ENCODE peak calls at places on chromosome 18, in eight cellular contexts. H is stimulated activated CD4-positive, alpha-beta T cell treated with anti-CD3 and anti-CD28 coated beads, Interleukin-12 subunit alpha, Interleukin-12 subunit beta, amount 100 ng/mL, for 4 hours; M is HepG2; C is IMR-90; Z is nephron progenitor cell; P is substantia nigra; N is activated T-helper 1 cell treated with anti-CD3 and anti-CD28 coated beads, Interleukin-2, amount 50 U/mL, for 16 hours; T is stimulated activated CD8-positive, alpha-beta memory T cell treated with anti-CD3 and anti-CD28 coated beads, Interleukin-15, amount 100 ng/mL, for 24 hours. I is an unnamed sample.
A peak's percentile ranks its signal among the peaks of the same experiment; 100 is the strongest.

GRCh38 chr18:74906189-74906588 is 302.8 kb downstream of the PTGR3 start:
- DNase-seq in H (no peak), T (no peak), P (no peak), N (no peak), C (peak; percentile 96), M (no peak), Z (no peak), I (no peak)

GRCh38 chr18:46452820-46453219 is 204.2 kb downstream of the LOXHD1 start:
- DNase-seq in P (no peak), H (no peak), C (peak; percentile 22), N (no peak), M (no peak), Z (no peak), T (no peak), I (no peak)

GRCh38 chr18:48155856-48156255 is 225.4 kb upstream of the SMAD2 start:
- DNase-seq in P (no peak), M (no peak), C (no peak), T (no peak), N (no peak), Z (no peak), H (no peak), I (no peak)

GRCh38 chr18:31267823-31268481 is 50.0 kb upstream of the DSG1 start:
- DNase-seq in H (no peak), M (no peak), T (no peak), N (no peak), C (no peak), P (no peak), Z (no peak), I (no peak)

GRCh38 chr18:49020621-49021021 is 69.9 kb upstream of the SMAD7 start:
- DNase-seq in N (no peak), H (no peak), P (no peak), C (peak; percentile 17), Z (no peak), T (no peak), M (no peak), I (no peak)

GRCh38 chr18:51234117-51235010 is 36.9 kb upstream of the MEX3C start:
- DNase-seq in C (no peak), Z (no peak), T (no peak), M (no peak), H (no peak), N (no peak), P (no peak), I (no peak)

GRCh38 chr18:59272221-59272888 is 899 bp downstream of the RAX start:
- DNase-seq in H (no peak), N (no peak), M (no peak), C (no peak), P (no peak), Z (no peak), T (no peak), I (peak; percentile 66)

GRCh38 chr18:79302120-79302519 is 93.6 kb upstream of the NFATC1 start:
- DNase-seq in C (no peak), N (no peak), P (no peak), T (no peak), Z (no peak), H (no peak), M (no peak), I (no peak)

GRCh38 chr18:35051978-35052377 is 10.8 kb downstream of the MAPRE2 start:
- DNase-seq in T (no peak), Z (no peak), M (no peak), C (no peak), H (no peak), P (no peak), N (no peak), I (no peak)

GRCh38 chr18:9925369-9925768 is 11.6 kb downstream of the VAPA start:
- DNase-seq in C (peak; percentile 70), H (no peak), Z (no peak), M (no peak), T (no peak), P (no peak), N (no peak), I (no peak)

GRCh38 chr18:12309683-12310198 is 1.7 kb downstream of the TUBB6 start:
- DNase-seq in T (no peak), H (no peak), Z (no peak), P (no peak), N (no peak), M (no peak), C (no peak), I (no peak)

GRCh38 chr18:75854174-75854573 is 426.7 kb upstream of the SMIM21 start:
- DNase-seq in Z (no peak), M (peak; percentile 3), T (no peak), C (no peak), H (peak; percentile 3), P (no peak), N (no peak), I (peak; percentile 18)

GRCh38 chr18:33201509-33201926 is 239.0 kb downstream of the CCDC178 start:
- DNase-seq in M (peak; percentile 22), P (no peak), N (no peak), H (no peak), T (no peak), C (no peak), Z (peak; percentile 41), I (peak; percentile 72)

GRCh38 chr18:3511980-3512379 is 62.0 kb downstream of the TGIF1 start:
- DNase-seq in Z (no peak), P (no peak), C (peak; percentile 68), M (no peak), N (no peak), T (no peak), H (no peak), I (no peak)

GRCh38 chr18:9688036-9688741 is 19.9 kb upstream of the RAB31 start:
- DNase-seq in C (peak; percentile 77), N (no peak), M (no peak), H (no peak), P (no peak), Z (no peak), T (no peak), I (no peak)

GRCh38 chr18:69985239-69985638 is 37.6 kb upstream of the CD226 start:
- DNase-seq in H (no peak), M (no peak), Z (no peak), P (no peak), T (no peak), C (no peak), N (no peak), I (no peak)

GRCh38 chr18:23232331-23232730 is 97.0 kb downstream of the CABLES1 start:
- DNase-seq in N (no peak), M (no peak), Z (no peak), T (no peak), C (no peak), H (no peak), P (no peak), I (peak; percentile 61)

GRCh38 chr18:59719533-59720325 is 22.5 kb upstream of the CCBE1 start:
- DNase-seq in H (no peak), N (no peak), C (peak; percentile 88), Z (no peak), M (no peak), T (no peak), P (no peak), I (no peak)

GRCh38 chr18:12839057-12839525 is 44.9 kb downstream of the PTPN2 start:
- DNase-seq in C (no peak), T (no peak), N (no peak), P (no peak), H (no peak), Z (no peak), M (no peak), I (no peak)

GRCh38 chr18:59229191-59229590 is 9.2 kb downstream of the GRP start:
- DNase-seq in T (no peak), Z (no peak), N (no peak), C (no peak), H (no peak), P (no peak), M (no peak), I (no peak)

GRCh38 chr18:22471546-22472131 is 53.9 kb upstream of the CTAGE1 start:
- DNase-seq in M (no peak), C (peak; percentile 64), T (no peak), P (no peak), N (no peak), Z (no peak), H (no peak), I (no peak)

GRCh38 chr18:46676162-46676830 is 19.3 kb upstream of the LOXHD1 start:
- DNase-seq in N (no peak), T (no peak), H (no peak), Z (peak; percentile 29), P (peak; percentile 23), M (no peak), C (no peak), I (no peak)

GRCh38 chr18:22504665-22505064 is 87.0 kb upstream of the CTAGE1 start:
- DNase-seq in C (peak; percentile 68), H (no peak), Z (no peak), P (no peak), T (no peak), M (no peak), N (no peak), I (no peak)

GRCh38 chr18:3624818-3625716 is 175.1 kb downstream of the TGIF1 start:
- DNase-seq in C (peak; percentile 98), T (no peak), M (no peak), Z (no peak), H (peak; percentile 52), N (peak; percentile 47), P (no peak), I (no peak)

GRCh38 chr18:27363918-27364317 is 178.8 kb upstream of the CHST9 start:
- DNase-seq in C (no peak), T (no peak), M (peak; percentile 10), P (no peak), Z (no peak), N (no peak), H (no peak), I (no peak)

GRCh38 chr18:35438480-35439234 is 59.1 kb downstream of the INO80C start:
- DNase-seq in T (no peak), C (no peak), M (no peak), Z (no peak), H (no peak), N (no peak), P (no peak), I (no peak)

GRCh38 chr18:3129053-3129864 is 90.5 kb downstream of the MYOM1 start:
- DNase-seq in H (peak; percentile 80), M (peak; percentile 82), P (peak; percentile 76), C (peak; percentile 78), T (peak; percentile 47), N (peak; percentile 56), Z (peak; percentile 86), I (peak; percentile 95)

GRCh38 chr18:12872408-12872807 is 11.6 kb downstream of the PTPN2 start:
- DNase-seq in C (no peak), H (no peak), M (no peak), P (no peak), N (no peak), T (no peak), Z (no peak), I (no peak)

GRCh38 chr18:2572144-2572682 is 856 bp downstream of the NDC80 start:
- DNase-seq in N (no peak), P (no peak), Z (no peak), H (no peak), M (no peak), T (no peak), C (no peak), I (no peak)

GRCh38 chr18:46070683-46071614 is 1.1 kb downstream of the PSTPIP2 start:
- DNase-seq in M (no peak), P (no peak), N (no peak), H (no peak), Z (peak; percentile 11), C (no peak), T (no peak), I (no peak)

GRCh38 chr18:25233582-25234362 is 118.2 kb downstream of the ZNF521 start:
- DNase-seq in C (peak; percentile 44), H (no peak), Z (no peak), N (no peak), P (no peak), M (no peak), T (no peak), I (no peak)

GRCh38 chr18:48844271-48844670 is 106.5 kb downstream of the SMAD7 start:
- DNase-seq in C (no peak), T (no peak), M (no peak), P (no peak), Z (no peak), H (no peak), N (no peak), I (no peak)

GRCh38 chr18:3177902-3178687 is 41.7 kb downstream of the MYOM1 start:
- DNase-seq in C (peak; percentile 19), Z (no peak), H (no peak), P (no peak), N (no peak), M (no peak), T (no peak), I (no peak)

GRCh38 chr18:31233550-31234306 is 71.1 kb upstream of the DSC1 start:
- DNase-seq in C (no peak), H (no peak), P (no peak), M (peak; percentile 44), Z (no peak), N (no peak), T (no peak), I (no peak)